ENCODE peak calls at places on chromosomes 4 and X, in nine cellular contexts. One of them, this sample, is unnamed.

GRCh38 chrX:10971759-10972158 is 139.4 kb upstream of the HCCS start:
- DNase-seq in foreskin keratinocyte: no peak
- DNase-seq in SJCRH30: no peak
- DNase-seq in thoracic aorta: no peak
- DNase-seq in GM13977: no peak
- DNase-seq in NAMALWA: no peak
- DNase-seq in posterior cingulate gyrus: no peak
- DNase-seq in mesothelial cell of epicardium: no peak
- DNase-seq in fibroblast of the conjunctiva: no peak
- DNase-seq in this sample: no peak

GRCh38 chr4:103075435-103075893 is 1.1 kb downstream of the SLC9B2 start:
- DNase-seq in foreskin keratinocyte: no peak
- DNase-seq in SJCRH30: peak; percentile 20
- DNase-seq in thoracic aorta: no peak
- DNase-seq in GM13977: peak; percentile 17
- DNase-seq in NAMALWA: no peak
- DNase-seq in posterior cingulate gyrus: no peak
- DNase-seq in mesothelial cell of epicardium: no peak
- DNase-seq in fibroblast of the conjunctiva: peak; percentile 32
- DNase-seq in this sample: no peak

GRCh38 chr4:181952478-181952877 is 290.7 kb upstream of the TENM3 start:
- DNase-seq in foreskin keratinocyte: peak; percentile 83
- DNase-seq in SJCRH30: peak; percentile 17
- DNase-seq in thoracic aorta: no peak
- DNase-seq in GM13977: no peak
- DNase-seq in NAMALWA: no peak
- DNase-seq in posterior cingulate gyrus: no peak
- DNase-seq in mesothelial cell of epicardium: peak; percentile 42
- DNase-seq in fibroblast of the conjunctiva: peak; percentile 68
- DNase-seq in this sample: no peak

GRCh38 chr4:127214001-127214400 is 418.8 kb upstream of the INTU start:
- DNase-seq in foreskin keratinocyte: no peak
- DNase-seq in SJCRH30: no peak
- DNase-seq in thoracic aorta: no peak
- DNase-seq in GM13977: no peak
- DNase-seq in NAMALWA: no peak
- DNase-seq in posterior cingulate gyrus: no peak
- DNase-seq in mesothelial cell of epicardium: no peak
- DNase-seq in fibroblast of the conjunctiva: no peak
- DNase-seq in this sample: no peak

GRCh38 chrX:105314468-105314867 is 94.0 kb upstream of the TEX13A start:
- DNase-seq in foreskin keratinocyte: peak; percentile 76
- DNase-seq in SJCRH30: no peak
- DNase-seq in thoracic aorta: no peak
- DNase-seq in GM13977: no peak
- DNase-seq in NAMALWA: no peak
- DNase-seq in posterior cingulate gyrus: no peak
- DNase-seq in mesothelial cell of epicardium: no peak
- DNase-seq in fibroblast of the conjunctiva: peak; percentile 48
- DNase-seq in this sample: no peak

GRCh38 chrX:19772759-19773623 is 114.4 kb downstream of the SH3KBP1 start:
- DNase-seq in foreskin keratinocyte: no peak
- DNase-seq in SJCRH30: peak; percentile 65
- DNase-seq in thoracic aorta: no peak
- DNase-seq in GM13977: no peak
- DNase-seq in NAMALWA: peak; percentile 65
- DNase-seq in posterior cingulate gyrus: no peak
- DNase-seq in mesothelial cell of epicardium: no peak
- DNase-seq in fibroblast of the conjunctiva: no peak
- DNase-seq in this sample: no peak

GRCh38 chrX:6810796-6811195 is 275.9 kb upstream of the VCX3A start:
- DNase-seq in foreskin keratinocyte: no peak
- DNase-seq in SJCRH30: no peak
- DNase-seq in thoracic aorta: no peak
- DNase-seq in GM13977: no peak
- DNase-seq in NAMALWA: no peak
- DNase-seq in posterior cingulate gyrus: no peak
- DNase-seq in mesothelial cell of epicardium: no peak
- DNase-seq in fibroblast of the conjunctiva: no peak
- DNase-seq in this sample: no peak

GRCh38 chr4:150004481-150004880 is 73.8 kb upstream of the DCLK2 start:
- DNase-seq in foreskin keratinocyte: no peak
- DNase-seq in SJCRH30: no peak
- DNase-seq in thoracic aorta: no peak
- DNase-seq in GM13977: no peak
- DNase-seq in NAMALWA: no peak
- DNase-seq in posterior cingulate gyrus: no peak
- DNase-seq in mesothelial cell of epicardium: no peak
- DNase-seq in fibroblast of the conjunctiva: no peak
- DNase-seq in this sample: no peak

GRCh38 chrX:79195027-79195426 is 50.5 kb downstream of the GPR174 start:
- DNase-seq in foreskin keratinocyte: no peak
- DNase-seq in SJCRH30: no peak
- DNase-seq in thoracic aorta: no peak
- DNase-seq in GM13977: no peak
- DNase-seq in NAMALWA: no peak
- DNase-seq in posterior cingulate gyrus: no peak
- DNase-seq in mesothelial cell of epicardium: no peak
- DNase-seq in fibroblast of the conjunctiva: no peak
- DNase-seq in this sample: no peak

GRCh38 chrX:30495468-30495867 is 82.1 kb downstream of the TASL start:
- DNase-seq in foreskin keratinocyte: no peak
- DNase-seq in SJCRH30: no peak
- DNase-seq in thoracic aorta: no peak
- DNase-seq in GM13977: no peak
- DNase-seq in NAMALWA: no peak
- DNase-seq in posterior cingulate gyrus: no peak
- DNase-seq in mesothelial cell of epicardium: no peak
- DNase-seq in fibroblast of the conjunctiva: no peak
- DNase-seq in this sample: no peak

GRCh38 chrX:19670321-19670750 is 155.0 kb upstream of the MAP3K15 start:
- DNase-seq in foreskin keratinocyte: no peak
- DNase-seq in SJCRH30: peak; percentile 56
- DNase-seq in thoracic aorta: no peak
- DNase-seq in GM13977: no peak
- DNase-seq in NAMALWA: no peak
- DNase-seq in posterior cingulate gyrus: no peak
- DNase-seq in mesothelial cell of epicardium: no peak
- DNase-seq in fibroblast of the conjunctiva: peak; percentile 75
- DNase-seq in this sample: no peak

GRCh38 chr4:116469582-116469981 is 615.8 kb downstream of the TRAM1L1 start:
- DNase-seq in foreskin keratinocyte: no peak
- DNase-seq in SJCRH30: no peak
- DNase-seq in thoracic aorta: no peak
- DNase-seq in GM13977: no peak
- DNase-seq in NAMALWA: peak; percentile 37
- DNase-seq in posterior cingulate gyrus: no peak
- DNase-seq in mesothelial cell of epicardium: no peak
- DNase-seq in fibroblast of the conjunctiva: no peak
- DNase-seq in this sample: no peak

GRCh38 chr4:143023519-143023918 is 161.2 kb upstream of the USP38 start:
- DNase-seq in foreskin keratinocyte: no peak
- DNase-seq in SJCRH30: no peak
- DNase-seq in thoracic aorta: no peak
- DNase-seq in GM13977: no peak
- DNase-seq in NAMALWA: no peak
- DNase-seq in posterior cingulate gyrus: no peak
- DNase-seq in mesothelial cell of epicardium: no peak
- DNase-seq in fibroblast of the conjunctiva: no peak
- DNase-seq in this sample: no peak

GRCh38 chr4:183563874-183564273 is 59.0 kb downstream of the ING2 start:
- DNase-seq in foreskin keratinocyte: peak; percentile 60
- DNase-seq in SJCRH30: no peak
- DNase-seq in thoracic aorta: no peak
- DNase-seq in GM13977: no peak
- DNase-seq in NAMALWA: no peak
- DNase-seq in posterior cingulate gyrus: no peak
- DNase-seq in mesothelial cell of epicardium: no peak
- DNase-seq in fibroblast of the conjunctiva: no peak
- DNase-seq in this sample: no peak

GRCh38 chr4:8534129-8534528 is 46.1 kb upstream of the GPR78 start:
- DNase-seq in foreskin keratinocyte: peak; percentile 84
- DNase-seq in SJCRH30: peak; percentile 82
- DNase-seq in thoracic aorta: no peak
- DNase-seq in GM13977: peak; percentile 70
- DNase-seq in NAMALWA: no peak
- DNase-seq in posterior cingulate gyrus: no peak
- DNase-seq in mesothelial cell of epicardium: no peak
- DNase-seq in fibroblast of the conjunctiva: peak; percentile 24
- DNase-seq in this sample: no peak

GRCh38 chrX:41559235-41559634 is 112.1 kb downstream of the NYX start:
- DNase-seq in foreskin keratinocyte: no peak
- DNase-seq in SJCRH30: no peak
- DNase-seq in thoracic aorta: no peak
- DNase-seq in GM13977: no peak
- DNase-seq in NAMALWA: no peak
- DNase-seq in posterior cingulate gyrus: no peak
- DNase-seq in mesothelial cell of epicardium: no peak
- DNase-seq in fibroblast of the conjunctiva: no peak
- DNase-seq in this sample: no peak

GRCh38 chr4:110907801-110908313 is 285.0 kb upstream of the PITX2 start:
- DNase-seq in foreskin keratinocyte: no peak
- DNase-seq in SJCRH30: no peak
- DNase-seq in thoracic aorta: no peak
- DNase-seq in GM13977: no peak
- DNase-seq in NAMALWA: no peak
- DNase-seq in posterior cingulate gyrus: no peak
- DNase-seq in mesothelial cell of epicardium: no peak
- DNase-seq in fibroblast of the conjunctiva: no peak
- DNase-seq in this sample: no peak

GRCh38 chrX:107851215-107851614 is 25.5 kb downstream of the MID2 start:
- DNase-seq in foreskin keratinocyte: peak; percentile 60
- DNase-seq in SJCRH30: no peak
- DNase-seq in thoracic aorta: no peak
- DNase-seq in GM13977: no peak
- DNase-seq in NAMALWA: no peak
- DNase-seq in posterior cingulate gyrus: no peak
- DNase-seq in mesothelial cell of epicardium: no peak
- DNase-seq in fibroblast of the conjunctiva: no peak
- DNase-seq in this sample: no peak

GRCh38 chr4:11565213-11565612 is 136.5 kb upstream of the HS3ST1 start:
- DNase-seq in foreskin keratinocyte: no peak
- DNase-seq in SJCRH30: no peak
- DNase-seq in thoracic aorta: no peak
- DNase-seq in GM13977: no peak
- DNase-seq in NAMALWA: no peak
- DNase-seq in posterior cingulate gyrus: no peak
- DNase-seq in mesothelial cell of epicardium: no peak
- DNase-seq in fibroblast of the conjunctiva: no peak
- DNase-seq in this sample: no peak

GRCh38 chr4:85929926-85930325 is 429.9 kb downstream of the MAPK10 start:
- DNase-seq in foreskin keratinocyte: no peak
- DNase-seq in SJCRH30: no peak
- DNase-seq in thoracic aorta: no peak
- DNase-seq in GM13977: no peak
- DNase-seq in NAMALWA: no peak
- DNase-seq in posterior cingulate gyrus: no peak
- DNase-seq in mesothelial cell of epicardium: no peak
- DNase-seq in fibroblast of the conjunctiva: no peak
- DNase-seq in this sample: no peak

GRCh38 chrX:84219551-84219950 is 31.6 kb upstream of the RPS6KA6 start:
- DNase-seq in foreskin keratinocyte: peak; percentile 23
- DNase-seq in SJCRH30: peak; percentile 32
- DNase-seq in thoracic aorta: no peak
- DNase-seq in GM13977: no peak
- DNase-seq in NAMALWA: no peak
- DNase-seq in posterior cingulate gyrus: no peak
- DNase-seq in mesothelial cell of epicardium: no peak
- DNase-seq in fibroblast of the conjunctiva: no peak
- DNase-seq in this sample: no peak

GRCh38 chrX:23292979-23293651 is 41.5 kb upstream of the PTCHD1 start:
- DNase-seq in foreskin keratinocyte: no peak
- DNase-seq in SJCRH30: peak; percentile 81
- DNase-seq in thoracic aorta: peak; percentile 1
- DNase-seq in GM13977: no peak
- DNase-seq in NAMALWA: no peak
- DNase-seq in posterior cingulate gyrus: peak; percentile 36
- DNase-seq in mesothelial cell of epicardium: no peak
- DNase-seq in fibroblast of the conjunctiva: no peak
- DNase-seq in this sample: no peak

GRCh38 chr4:25890653-25891485 is 23.2 kb upstream of the SMIM20 start:
- DNase-seq in foreskin keratinocyte: no peak
- DNase-seq in SJCRH30: peak; percentile 73
- DNase-seq in thoracic aorta: no peak
- DNase-seq in GM13977: no peak
- DNase-seq in NAMALWA: no peak
- DNase-seq in posterior cingulate gyrus: no peak
- DNase-seq in mesothelial cell of epicardium: no peak
- DNase-seq in fibroblast of the conjunctiva: no peak
- DNase-seq in this sample: no peak

GRCh38 chrX:120264315-120264714 is 13.7 kb downstream of the ZBTB33 start:
- DNase-seq in foreskin keratinocyte: no peak
- DNase-seq in SJCRH30: no peak
- DNase-seq in thoracic aorta: no peak
- DNase-seq in GM13977: no peak
- DNase-seq in NAMALWA: no peak
- DNase-seq in posterior cingulate gyrus: no peak
- DNase-seq in mesothelial cell of epicardium: no peak
- DNase-seq in fibroblast of the conjunctiva: no peak
- DNase-seq in this sample: no peak

GRCh38 chr4:45317276-45317675 is 590.9 kb upstream of the GNPDA2 start:
- DNase-seq in foreskin keratinocyte: peak; percentile 43
- DNase-seq in SJCRH30: peak; percentile 52
- DNase-seq in thoracic aorta: no peak
- DNase-seq in GM13977: no peak
- DNase-seq in NAMALWA: no peak
- DNase-seq in posterior cingulate gyrus: no peak
- DNase-seq in mesothelial cell of epicardium: no peak
- DNase-seq in fibroblast of the conjunctiva: peak; percentile 3
- DNase-seq in this sample: no peak

GRCh38 chr4:79492148-79492547 is 84.1 kb upstream of the GK2 start:
- DNase-seq in foreskin keratinocyte: no peak
- DNase-seq in SJCRH30: peak; percentile 32
- DNase-seq in thoracic aorta: no peak
- DNase-seq in GM13977: no peak
- DNase-seq in NAMALWA: no peak
- DNase-seq in posterior cingulate gyrus: no peak
- DNase-seq in mesothelial cell of epicardium: no peak
- DNase-seq in fibroblast of the conjunctiva: no peak
- DNase-seq in this sample: no peak

GRCh38 chr4:37381040-37381668 is 136.6 kb downstream of the NWD2 start:
- DNase-seq in foreskin keratinocyte: no peak
- DNase-seq in SJCRH30: no peak
- DNase-seq in thoracic aorta: no peak
- DNase-seq in GM13977: no peak
- DNase-seq in NAMALWA: no peak
- DNase-seq in posterior cingulate gyrus: no peak
- DNase-seq in mesothelial cell of epicardium: no peak
- DNase-seq in fibroblast of the conjunctiva: no peak
- DNase-seq in this sample: no peak

This sample was measured in NCI-H1930.